ENCODE peak calls at places on chromosomes 3 and 15, in five cellular contexts. One of them, this sample, is unnamed.

GRCh38 chr3:127087441-127087840 is 104.5 kb downstream of the PLXNA1 start:
- DNase-seq in mesothelial cell of epicardium: no peak
- DNase-seq in effector CD8-positive, alpha-beta T cell: no peak
- DNase-seq in NCI-H146: no peak
- DNase-seq in neuronal stem cell: no peak
- DNase-seq in this sample: no peak

GRCh38 chr15:39786444-39787056 is 3.9 kb upstream of the FSIP1 start:
- DNase-seq in effector CD8-positive, alpha-beta T cell: no peak
- DNase-seq in neuronal stem cell: peak
- DNase-seq in mesothelial cell of epicardium: no peak
- DNase-seq in NCI-H146: peak
- DNase-seq in this sample: no peak

GRCh38 chr15:57611938-57612337 is 20.2 kb downstream of the MYZAP start:
- DNase-seq in neuronal stem cell: no peak
- DNase-seq in effector CD8-positive, alpha-beta T cell: no peak
- DNase-seq in mesothelial cell of epicardium: no peak
- DNase-seq in NCI-H146: peak
- DNase-seq in this sample: no peak

GRCh38 chr15:40334941-40335795 is 5.6 kb downstream of the CCDC9B start:
- DNase-seq in mesothelial cell of epicardium: no peak
- DNase-seq in NCI-H146: no peak
- DNase-seq in neuronal stem cell: no peak
- DNase-seq in effector CD8-positive, alpha-beta T cell: no peak
- DNase-seq in this sample: no peak

GRCh38 chr3:111936191-111936841 is 42.5 kb upstream of the ABHD10 start:
- DNase-seq in effector CD8-positive, alpha-beta T cell: no peak
- DNase-seq in mesothelial cell of epicardium: no peak
- DNase-seq in NCI-H146: no peak
- DNase-seq in neuronal stem cell: no peak
- DNase-seq in this sample: no peak

GRCh38 chr3:122247087-122247824 is 63.8 kb downstream of the CASR start:
- DNase-seq in mesothelial cell of epicardium: no peak
- DNase-seq in neuronal stem cell: no peak
- DNase-seq in NCI-H146: no peak
- DNase-seq in effector CD8-positive, alpha-beta T cell: no peak
- DNase-seq in this sample: no peak

GRCh38 chr3:64848822-64849221 is 161.0 kb upstream of the ADAMTS9 start:
- DNase-seq in effector CD8-positive, alpha-beta T cell: no peak
- DNase-seq in neuronal stem cell: no peak
- DNase-seq in NCI-H146: no peak
- DNase-seq in mesothelial cell of epicardium: no peak
- DNase-seq in this sample: no peak

GRCh38 chr3:3577823-3578222 is 221.4 kb upstream of the LRRN1 start:
- DNase-seq in effector CD8-positive, alpha-beta T cell: no peak
- DNase-seq in NCI-H146: no peak
- DNase-seq in neuronal stem cell: no peak
- DNase-seq in mesothelial cell of epicardium: no peak
- DNase-seq in this sample: no peak

GRCh38 chr15:39273805-39274411 is 307.0 kb upstream of the THBS1 start:
- DNase-seq in effector CD8-positive, alpha-beta T cell: no peak
- DNase-seq in mesothelial cell of epicardium: no peak
- DNase-seq in NCI-H146: peak
- DNase-seq in neuronal stem cell: no peak
- DNase-seq in this sample: no peak

GRCh38 chr15:101447168-101447533 is 42.4 kb downstream of the PCSK6 start:
- DNase-seq in mesothelial cell of epicardium: no peak
- DNase-seq in effector CD8-positive, alpha-beta T cell: no peak
- DNase-seq in neuronal stem cell: no peak
- DNase-seq in NCI-H146: no peak
- DNase-seq in this sample: no peak

GRCh38 chr15:91530951-91531582 is 322.4 kb upstream of the SLCO3A1 start:
- DNase-seq in NCI-H146: no peak
- DNase-seq in neuronal stem cell: no peak
- DNase-seq in effector CD8-positive, alpha-beta T cell: no peak
- DNase-seq in mesothelial cell of epicardium: no peak
- DNase-seq in this sample: no peak

GRCh38 chr15:78840661-78841060 is 29.4 kb upstream of the ADAMTS7 start:
- DNase-seq in mesothelial cell of epicardium: no peak
- DNase-seq in NCI-H146: no peak
- DNase-seq in effector CD8-positive, alpha-beta T cell: no peak
- DNase-seq in neuronal stem cell: no peak
- DNase-seq in this sample: no peak

GRCh38 chr3:79767953-79768282 is at the start of gene ROBO1:
- DNase-seq in NCI-H146: no peak
- DNase-seq in neuronal stem cell: peak
- DNase-seq in effector CD8-positive, alpha-beta T cell: no peak
- DNase-seq in mesothelial cell of epicardium: no peak
- DNase-seq in this sample: no peak

GRCh38 chr3:185831195-185831594 is 6.4 kb upstream of the IGF2BP2 start:
- DNase-seq in neuronal stem cell: no peak
- DNase-seq in NCI-H146: no peak
- DNase-seq in effector CD8-positive, alpha-beta T cell: no peak
- DNase-seq in mesothelial cell of epicardium: no peak
- DNase-seq in this sample: no peak

GRCh38 chr15:74808073-74808839 is 4.4 kb upstream of the LMAN1L start:
- DNase-seq in mesothelial cell of epicardium: no peak
- DNase-seq in NCI-H146: no peak
- DNase-seq in neuronal stem cell: no peak
- DNase-seq in effector CD8-positive, alpha-beta T cell: no peak
- DNase-seq in this sample: no peak

GRCh38 chr3:42537350-42537749 is 34.9 kb downstream of the VIPR1 start:
- DNase-seq in effector CD8-positive, alpha-beta T cell: no peak
- DNase-seq in NCI-H146: no peak
- DNase-seq in neuronal stem cell: no peak
- DNase-seq in mesothelial cell of epicardium: no peak
- DNase-seq in this sample: no peak

GRCh38 chr3:15656342-15656741 is 54.8 kb downstream of the BTD start:
- DNase-seq in mesothelial cell of epicardium: no peak
- DNase-seq in effector CD8-positive, alpha-beta T cell: no peak
- DNase-seq in neuronal stem cell: no peak
- DNase-seq in NCI-H146: no peak
- DNase-seq in this sample: no peak

GRCh38 chr15:33934896-33935295 is 33.4 kb upstream of the CHRM5 start:
- DNase-seq in effector CD8-positive, alpha-beta T cell: no peak
- DNase-seq in mesothelial cell of epicardium: no peak
- DNase-seq in neuronal stem cell: no peak
- DNase-seq in NCI-H146: no peak
- DNase-seq in this sample: no peak

This sample was measured in occipital lobe.